ENCODE peak calls at places on chromosomes 7 and 10, in seven cellular contexts. One of them, this sample, is unnamed.

GRCh38 chr10:130806426-130806825 is 505.1 kb downstream of the TCERG1L start:
- DNase-seq in dorsolateral prefrontal cortex: no peak
- DNase-seq in IMR-90: no peak
- DNase-seq in NB4: no peak
- DNase-seq in foreskin fibroblast: no peak
- DNase-seq in upper lobe of right lung: peak; percentile 32
- DNase-seq in fibroblast of mammary gland: no peak
- DNase-seq in this sample: no peak

GRCh38 chr7:47611045-47611511 is 29.2 kb upstream of the TNS3 start:
- DNase-seq in dorsolateral prefrontal cortex: no peak
- DNase-seq in IMR-90: no peak
- DNase-seq in NB4: no peak
- DNase-seq in foreskin fibroblast: no peak
- DNase-seq in upper lobe of right lung: no peak
- DNase-seq in fibroblast of mammary gland: no peak
- DNase-seq in this sample: no peak

GRCh38 chr7:66768865-66769832 is 28.6 kb downstream of the RABGEF1 start:
- DNase-seq in dorsolateral prefrontal cortex: no peak
- DNase-seq in IMR-90: peak; percentile 59
- DNase-seq in NB4: no peak
- DNase-seq in foreskin fibroblast: peak; percentile 62
- DNase-seq in upper lobe of right lung: no peak
- DNase-seq in fibroblast of mammary gland: no peak
- DNase-seq in this sample: no peak

GRCh38 chr7:24508301-24508700 is 65.0 kb upstream of the PALS2 start:
- DNase-seq in dorsolateral prefrontal cortex: no peak
- DNase-seq in IMR-90: no peak
- DNase-seq in NB4: no peak
- DNase-seq in foreskin fibroblast: no peak
- DNase-seq in upper lobe of right lung: no peak
- DNase-seq in fibroblast of mammary gland: no peak
- DNase-seq in this sample: no peak

GRCh38 chr7:151696738-151697514 is 177.2 kb upstream of the RHEB start:
- DNase-seq in dorsolateral prefrontal cortex: no peak
- DNase-seq in IMR-90: no peak
- DNase-seq in NB4: no peak
- DNase-seq in foreskin fibroblast: no peak
- DNase-seq in upper lobe of right lung: no peak
- DNase-seq in fibroblast of mammary gland: no peak
- DNase-seq in this sample: no peak

GRCh38 chr10:104277785-104278184 is 8.8 kb downstream of the GSTO2 start:
- DNase-seq in dorsolateral prefrontal cortex: no peak
- DNase-seq in IMR-90: no peak
- DNase-seq in NB4: no peak
- DNase-seq in foreskin fibroblast: no peak
- DNase-seq in upper lobe of right lung: no peak
- DNase-seq in fibroblast of mammary gland: no peak
- DNase-seq in this sample: no peak

GRCh38 chr7:100049441-100050291 is at the start of gene ZSCAN21:
- DNase-seq in dorsolateral prefrontal cortex: peak; percentile 88
- DNase-seq in IMR-90: peak; percentile 84
- DNase-seq in NB4: peak; percentile 91
- DNase-seq in foreskin fibroblast: peak; percentile 94
- DNase-seq in upper lobe of right lung: peak; percentile 93
- DNase-seq in fibroblast of mammary gland: peak; percentile 83
- DNase-seq in this sample: peak; percentile 94

GRCh38 chr7:141012044-141012685 is 2.6 kb downstream of the MRPS33 start:
- DNase-seq in dorsolateral prefrontal cortex: peak; percentile 58
- DNase-seq in IMR-90: peak; percentile 62
- DNase-seq in NB4: peak; percentile 79
- DNase-seq in foreskin fibroblast: peak; percentile 70
- DNase-seq in upper lobe of right lung: no peak
- DNase-seq in fibroblast of mammary gland: peak; percentile 69
- DNase-seq in this sample: no peak

GRCh38 chr7:77727936-77728701 is 31.9 kb downstream of the RSBN1L start:
- DNase-seq in dorsolateral prefrontal cortex: no peak
- DNase-seq in IMR-90: peak; percentile 55
- DNase-seq in NB4: no peak
- DNase-seq in foreskin fibroblast: peak; percentile 57
- DNase-seq in upper lobe of right lung: no peak
- DNase-seq in fibroblast of mammary gland: peak; percentile 31
- DNase-seq in this sample: no peak

GRCh38 chr7:143494622-143495021 is 16.9 kb downstream of the TAS2R41 start:
- DNase-seq in dorsolateral prefrontal cortex: no peak
- DNase-seq in IMR-90: peak; percentile 45
- DNase-seq in NB4: no peak
- DNase-seq in foreskin fibroblast: peak; percentile 33
- DNase-seq in upper lobe of right lung: no peak
- DNase-seq in fibroblast of mammary gland: no peak
- DNase-seq in this sample: no peak

GRCh38 chr7:69598487-69599148 is 343 bp downstream of the AUTS2 start:
- DNase-seq in dorsolateral prefrontal cortex: no peak
- DNase-seq in IMR-90: no peak
- DNase-seq in NB4: peak; percentile 78
- DNase-seq in foreskin fibroblast: no peak
- DNase-seq in upper lobe of right lung: peak; percentile 61
- DNase-seq in fibroblast of mammary gland: peak; percentile 23
- DNase-seq in this sample: no peak

GRCh38 chr7:17234398-17235021 is 63.9 kb upstream of the AHR start:
- DNase-seq in dorsolateral prefrontal cortex: no peak
- DNase-seq in IMR-90: peak; percentile 95
- DNase-seq in NB4: peak; percentile 97
- DNase-seq in foreskin fibroblast: peak; percentile 94
- DNase-seq in upper lobe of right lung: no peak
- DNase-seq in fibroblast of mammary gland: peak; percentile 97
- DNase-seq in this sample: no peak

GRCh38 chr7:142535123-142535779 is 214.0 kb upstream of the PRSS1 start:
- DNase-seq in dorsolateral prefrontal cortex: peak; percentile 65
- DNase-seq in IMR-90: peak; percentile 92
- DNase-seq in NB4: peak; percentile 86
- DNase-seq in foreskin fibroblast: peak; percentile 97
- DNase-seq in upper lobe of right lung: no peak
- DNase-seq in fibroblast of mammary gland: peak; percentile 92
- DNase-seq in this sample: no peak

GRCh38 chr7:92833766-92834605 is 2.4 kb downstream of the CDK6 start:
- DNase-seq in dorsolateral prefrontal cortex: peak; percentile 73
- DNase-seq in IMR-90: peak; percentile 78
- DNase-seq in NB4: peak; percentile 87
- DNase-seq in foreskin fibroblast: peak; percentile 95
- DNase-seq in upper lobe of right lung: peak; percentile 89
- DNase-seq in fibroblast of mammary gland: peak; percentile 67
- DNase-seq in this sample: peak; percentile 80

GRCh38 chr7:144386741-144387140 is 16.8 kb downstream of the NOBOX start:
- DNase-seq in dorsolateral prefrontal cortex: no peak
- DNase-seq in IMR-90: peak; percentile 13
- DNase-seq in NB4: no peak
- DNase-seq in foreskin fibroblast: peak; percentile 41
- DNase-seq in upper lobe of right lung: no peak
- DNase-seq in fibroblast of mammary gland: peak; percentile 32
- DNase-seq in this sample: peak; percentile 12

GRCh38 chr10:12769326-12770044 is 232.0 kb downstream of the CCDC3 start:
- DNase-seq in dorsolateral prefrontal cortex: no peak
- DNase-seq in IMR-90: no peak
- DNase-seq in NB4: no peak
- DNase-seq in foreskin fibroblast: no peak
- DNase-seq in upper lobe of right lung: no peak
- DNase-seq in fibroblast of mammary gland: no peak
- DNase-seq in this sample: no peak

GRCh38 chr7:112104153-112104552 is 102.0 kb downstream of the DOCK4 start:
- DNase-seq in dorsolateral prefrontal cortex: no peak
- DNase-seq in IMR-90: no peak
- DNase-seq in NB4: no peak
- DNase-seq in foreskin fibroblast: peak; percentile 16
- DNase-seq in upper lobe of right lung: no peak
- DNase-seq in fibroblast of mammary gland: peak; percentile 14
- DNase-seq in this sample: no peak

GRCh38 chr10:67664936-67665335 is 31.1 kb downstream of the CTNNA3 start:
- DNase-seq in dorsolateral prefrontal cortex: no peak
- DNase-seq in IMR-90: peak; percentile 23
- DNase-seq in NB4: no peak
- DNase-seq in foreskin fibroblast: no peak
- DNase-seq in upper lobe of right lung: no peak
- DNase-seq in fibroblast of mammary gland: no peak
- DNase-seq in this sample: no peak

GRCh38 chr10:99630439-99630838 is 10.2 kb upstream of the SLC25A28 start:
- DNase-seq in dorsolateral prefrontal cortex: no peak
- DNase-seq in IMR-90: peak; percentile 64
- DNase-seq in NB4: peak; percentile 56
- DNase-seq in foreskin fibroblast: peak; percentile 76
- DNase-seq in upper lobe of right lung: no peak
- DNase-seq in fibroblast of mammary gland: peak; percentile 65
- DNase-seq in this sample: no peak

GRCh38 chr7:157273208-157274202 is 63.3 kb upstream of the DNAJB6 start:
- DNase-seq in dorsolateral prefrontal cortex: peak; percentile 71
- DNase-seq in IMR-90: peak; percentile 74
- DNase-seq in NB4: peak; percentile 87
- DNase-seq in foreskin fibroblast: peak; percentile 90
- DNase-seq in upper lobe of right lung: peak; percentile 86
- DNase-seq in fibroblast of mammary gland: peak; percentile 81
- DNase-seq in this sample: no peak

GRCh38 chr10:6678211-6678803 is 98.2 kb upstream of the PRKCQ start:
- DNase-seq in dorsolateral prefrontal cortex: no peak
- DNase-seq in IMR-90: peak; percentile 29
- DNase-seq in NB4: peak; percentile 54
- DNase-seq in foreskin fibroblast: peak; percentile 51
- DNase-seq in upper lobe of right lung: no peak
- DNase-seq in fibroblast of mammary gland: peak; percentile 54
- DNase-seq in this sample: no peak

GRCh38 chr10:43044444-43045245 is 32.2 kb upstream of the RET start:
- DNase-seq in dorsolateral prefrontal cortex: peak; percentile 14
- DNase-seq in IMR-90: no peak
- DNase-seq in NB4: peak; percentile 87
- DNase-seq in foreskin fibroblast: no peak
- DNase-seq in upper lobe of right lung: peak; percentile 53
- DNase-seq in fibroblast of mammary gland: no peak
- DNase-seq in this sample: peak; percentile 50

GRCh38 chr10:86500846-86501245 is 20.7 kb downstream of the WAPL start:
- DNase-seq in dorsolateral prefrontal cortex: no peak
- DNase-seq in IMR-90: peak; percentile 65
- DNase-seq in NB4: no peak
- DNase-seq in foreskin fibroblast: peak; percentile 64
- DNase-seq in upper lobe of right lung: no peak
- DNase-seq in fibroblast of mammary gland: peak; percentile 60
- DNase-seq in this sample: no peak

GRCh38 chr7:9889557-9889956 is 1084.1 kb upstream of the PHF14 start:
- DNase-seq in dorsolateral prefrontal cortex: no peak
- DNase-seq in IMR-90: no peak
- DNase-seq in NB4: no peak
- DNase-seq in foreskin fibroblast: no peak
- DNase-seq in upper lobe of right lung: peak; percentile 66
- DNase-seq in fibroblast of mammary gland: no peak
- DNase-seq in this sample: no peak

GRCh38 chr7:115210552-115210951 is 288.7 kb downstream of the MDFIC start:
- DNase-seq in dorsolateral prefrontal cortex: no peak
- DNase-seq in IMR-90: no peak
- DNase-seq in NB4: no peak
- DNase-seq in foreskin fibroblast: no peak
- DNase-seq in upper lobe of right lung: no peak
- DNase-seq in fibroblast of mammary gland: no peak
- DNase-seq in this sample: no peak

GRCh38 chr7:93178213-93178612 is 30.0 kb upstream of the SAMD9L start:
- DNase-seq in dorsolateral prefrontal cortex: no peak
- DNase-seq in IMR-90: peak; percentile 23
- DNase-seq in NB4: peak; percentile 23
- DNase-seq in foreskin fibroblast: peak; percentile 44
- DNase-seq in upper lobe of right lung: no peak
- DNase-seq in fibroblast of mammary gland: peak; percentile 24
- DNase-seq in this sample: no peak

GRCh38 chr7:24169077-24169624 is 114.8 kb upstream of the NPY start:
- DNase-seq in dorsolateral prefrontal cortex: no peak
- DNase-seq in IMR-90: no peak
- DNase-seq in NB4: peak; percentile 16
- DNase-seq in foreskin fibroblast: no peak
- DNase-seq in upper lobe of right lung: no peak
- DNase-seq in fibroblast of mammary gland: no peak
- DNase-seq in this sample: no peak

DNA sequence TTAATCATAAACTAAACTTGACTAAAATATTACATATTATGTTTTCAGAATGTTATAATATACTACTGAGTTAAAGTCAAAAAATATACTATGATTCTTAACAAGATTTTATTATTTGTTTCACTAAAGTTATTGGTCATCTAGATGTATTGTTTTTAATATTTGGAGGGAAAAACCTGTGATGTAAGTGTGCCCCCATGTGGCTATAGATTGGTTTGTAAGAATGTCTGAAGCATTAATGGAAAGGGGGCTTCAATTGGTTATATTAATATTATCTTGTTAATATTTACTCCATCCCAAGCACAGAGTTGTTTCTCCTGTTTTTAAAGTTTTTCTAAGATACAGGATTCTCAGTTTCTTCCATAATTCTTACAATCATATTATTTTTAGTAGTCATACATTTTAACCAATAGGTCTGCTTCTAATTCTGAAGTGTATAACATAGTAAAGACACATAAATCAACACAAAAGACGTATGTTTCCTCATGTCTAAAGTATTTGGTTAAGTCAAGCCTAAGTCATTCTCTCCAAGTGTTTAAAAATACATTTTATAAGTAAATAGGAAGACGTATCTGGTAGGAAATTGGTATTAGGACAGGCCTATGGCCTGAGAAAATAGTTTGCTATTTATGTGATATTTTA is 58.0 kb downstream of the GNAT3 start:
- DNase-seq in dorsolateral prefrontal cortex: no peak
- DNase-seq in IMR-90: peak; percentile 56
- DNase-seq in NB4: peak; percentile 52
- DNase-seq in foreskin fibroblast: peak; percentile 59
- DNase-seq in upper lobe of right lung: no peak
- DNase-seq in fibroblast of mammary gland: peak; percentile 44
- DNase-seq in this sample: no peak
- TF ChIP-seq CTCF in dorsolateral prefrontal cortex: peak; percentile 65
- TF ChIP-seq CTCF in IMR-90: peak; percentile 59
- TF ChIP-seq CTCF in NB4: peak; percentile 23
- TF ChIP-seq CTCF in foreskin fibroblast: peak; percentile 28
- TF ChIP-seq CTCF in upper lobe of right lung: peak; percentile 52
- TF ChIP-seq CTCF in fibroblast of mammary gland: peak; percentile 50
- TF ChIP-seq CTCF in this sample: peak; percentile 24

GRCh38 chr10:60733189-60733815 is 45.0 kb upstream of the CDK1 start:
- DNase-seq in dorsolateral prefrontal cortex: no peak
- DNase-seq in IMR-90: no peak
- DNase-seq in NB4: no peak
- DNase-seq in foreskin fibroblast: peak; percentile 46
- DNase-seq in upper lobe of right lung: peak; percentile 88
- DNase-seq in fibroblast of mammary gland: no peak
- DNase-seq in this sample: no peak
- H3K4me3 ChIP-seq in dorsolateral prefrontal cortex: peak overlapping the region; percentile 45
- H3K4me3 ChIP-seq in IMR-90: peak overlapping the region; percentile 9
- H3K4me3 ChIP-seq in NB4: no peak overlapping the region
- H3K4me3 ChIP-seq in foreskin fibroblast: peak overlapping the region; percentile 17
- H3K4me3 ChIP-seq in upper lobe of right lung: peak overlapping the region; percentile 67
- H3K4me3 ChIP-seq in fibroblast of mammary gland: peak overlapping the region; percentile 20
- H3K4me3 ChIP-seq in this sample: peak overlapping the region; percentile 72

GRCh38 chr7:73578342-73579124 is at the start of gene TBL2:
- DNase-seq in dorsolateral prefrontal cortex: peak; percentile 99
- DNase-seq in IMR-90: peak; percentile 97
- DNase-seq in NB4: peak; percentile 99
- DNase-seq in foreskin fibroblast: peak; percentile 99
- DNase-seq in upper lobe of right lung: peak; percentile 99
- DNase-seq in fibroblast of mammary gland: peak; percentile 97
- DNase-seq in this sample: peak; percentile 99
- TF ChIP-seq CTCF in dorsolateral prefrontal cortex: peak; percentile 43
- TF ChIP-seq CTCF in IMR-90: peak; percentile 23
- TF ChIP-seq CTCF in NB4: no peak
- TF ChIP-seq CTCF in foreskin fibroblast: no peak
- TF ChIP-seq CTCF in upper lobe of right lung: peak; percentile 21
- TF ChIP-seq CTCF in fibroblast of mammary gland: peak; percentile 5
- TF ChIP-seq CTCF in this sample: no peak

GRCh38 chr10:101136708-101137121 is 5.6 kb downstream of the TLX1 start:
- DNase-seq in dorsolateral prefrontal cortex: no peak
- DNase-seq in IMR-90: no peak
- DNase-seq in NB4: no peak
- DNase-seq in foreskin fibroblast: no peak
- DNase-seq in upper lobe of right lung: no peak
- DNase-seq in fibroblast of mammary gland: no peak
- DNase-seq in this sample: no peak
- H3K4me3 ChIP-seq in dorsolateral prefrontal cortex: no peak overlapping the region
- H3K4me3 ChIP-seq in IMR-90: no peak overlapping the region
- H3K4me3 ChIP-seq in NB4: no peak overlapping the region
- H3K4me3 ChIP-seq in foreskin fibroblast: no peak overlapping the region
- H3K4me3 ChIP-seq in upper lobe of right lung: no peak overlapping the region
- H3K4me3 ChIP-seq in fibroblast of mammary gland: no peak overlapping the region
- H3K4me3 ChIP-seq in this sample: no peak overlapping the region